ENCODE peak calls at places on chromosomes 7 and 10, in eight cellular contexts. U is GM12878, Z is fibroblast of the aortic adventitia, L is NB4, R is BJ, N is uterus, F is nephron progenitor cell, P is thoracic aorta. I is an unnamed sample.

GRCh38 chr7:47906883-47907282 is 41.4 kb downstream of the PKD1L1 start:
- DNase-seq in U (no peak), Z (no peak), L (no peak), R (no peak), N (no peak), F (no peak), P (no peak), I (no peak)

GRCh38 chr10:4057725-4058513 is 272.9 kb upstream of the KLF6 start:
- DNase-seq in U (no peak), Z (no peak), L (no peak), R (no peak), N (no peak), F (no peak), P (no peak), I (no peak)

GRCh38 chr10:22740180-22740579 is 25.8 kb upstream of the PIP4K2A start:
- DNase-seq in U (no peak), Z (peak; percentile 19), L (no peak), R (no peak), N (no peak), F (no peak), P (no peak), I (no peak)

GRCh38 chr10:95244152-95244551 is 46.7 kb downstream of the PDLIM1 start:
- DNase-seq in U (no peak), Z (no peak), L (no peak), R (no peak), N (no peak), F (no peak), P (no peak), I (no peak)

GRCh38 chr10:79342811-79343541 is 4.3 kb upstream of the PPIF start:
- DNase-seq in U (no peak), Z (peak; percentile 38), L (no peak), R (no peak), N (no peak), F (no peak), P (no peak), I (no peak)

GRCh38 chr10:117860823-117861222 is 185.9 kb downstream of the RAB11FIP2 start:
- DNase-seq in U (no peak), Z (peak; percentile 9), L (peak; percentile 42), R (no peak), N (no peak), F (no peak), P (no peak), I (no peak)

GRCh38 chr7:50356212-50356944 is 51.9 kb downstream of the IKZF1 start:
- DNase-seq in U (no peak), Z (no peak), L (peak; percentile 99), R (no peak), N (no peak), F (no peak), P (peak; percentile 13), I (no peak)

GRCh38 chr10:34584164-34584563 is 230.9 kb downstream of the PARD3 start:
- DNase-seq in U (no peak), Z (peak; percentile 97), L (peak; percentile 27), R (peak; percentile 81), N (peak; percentile 39), F (no peak), P (no peak), I (no peak)

GRCh38 chr10:114504769-114505579 is 100.7 kb upstream of the AFAP1L2 start:
- DNase-seq in U (no peak), Z (peak; percentile 97), L (no peak), R (peak; percentile 69), N (peak; percentile 67), F (no peak), P (peak; percentile 23), I (no peak)

GRCh38 chr10:63554666-63555065 is 33.5 kb downstream of the REEP3 start:
- DNase-seq in U (peak; percentile 19), Z (peak; percentile 76), L (peak; percentile 84), R (peak; percentile 69), N (no peak), F (no peak), P (no peak), I (peak; percentile 20)

DNA sequence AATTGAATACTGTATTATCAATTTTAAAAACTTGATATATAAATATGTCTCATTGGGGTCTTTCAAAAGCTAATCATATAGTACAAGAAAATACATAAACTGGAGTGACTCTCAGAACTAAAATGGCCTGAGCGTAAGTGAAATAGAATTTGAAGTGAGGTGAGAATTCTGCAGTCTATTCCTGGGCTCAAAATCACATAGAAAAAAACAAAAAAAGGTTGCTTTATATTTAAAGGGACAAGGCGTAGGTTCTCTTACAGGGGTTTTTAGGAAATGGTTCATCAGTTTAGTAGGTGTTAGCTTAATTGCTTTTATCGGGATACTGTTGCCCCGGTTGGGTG is 36.7 kb upstream of the PRSS1 start:
- DNase-seq in U (no peak), Z (no peak), L (no peak), R (no peak), N (no peak), F (no peak), P (no peak), I (no peak)
- TF ChIP-seq CTCF in U (no peak), Z (no peak), L (no peak), R (no peak), N (no peak), F (no peak), P (no peak), I (no peak)

GRCh38 chr7:18087687-18088078 is 60.0 kb upstream of the PRPS1L1 start:
- DNase-seq in U (no peak), Z (no peak), L (no peak), R (no peak), N (no peak), F (peak; percentile 29), P (no peak), I (no peak)

GRCh38 chr7:18082169-18082568 is 54.5 kb upstream of the PRPS1L1 start:
- DNase-seq in U (no peak), Z (no peak), L (no peak), R (no peak), N (no peak), F (no peak), P (no peak), I (no peak)

GRCh38 chr7:18087031-18087686 is 59.5 kb upstream of the PRPS1L1 start:
- DNase-seq in U (no peak), Z (peak; percentile 18), L (no peak), R (no peak), N (peak; percentile 31), F (no peak), P (no peak), I (no peak)

GRCh38 chr7:18081617-18082016 is 54.0 kb upstream of the PRPS1L1 start:
- DNase-seq in U (no peak), Z (no peak), L (no peak), R (no peak), N (no peak), F (no peak), P (no peak), I (no peak)

DNA sequence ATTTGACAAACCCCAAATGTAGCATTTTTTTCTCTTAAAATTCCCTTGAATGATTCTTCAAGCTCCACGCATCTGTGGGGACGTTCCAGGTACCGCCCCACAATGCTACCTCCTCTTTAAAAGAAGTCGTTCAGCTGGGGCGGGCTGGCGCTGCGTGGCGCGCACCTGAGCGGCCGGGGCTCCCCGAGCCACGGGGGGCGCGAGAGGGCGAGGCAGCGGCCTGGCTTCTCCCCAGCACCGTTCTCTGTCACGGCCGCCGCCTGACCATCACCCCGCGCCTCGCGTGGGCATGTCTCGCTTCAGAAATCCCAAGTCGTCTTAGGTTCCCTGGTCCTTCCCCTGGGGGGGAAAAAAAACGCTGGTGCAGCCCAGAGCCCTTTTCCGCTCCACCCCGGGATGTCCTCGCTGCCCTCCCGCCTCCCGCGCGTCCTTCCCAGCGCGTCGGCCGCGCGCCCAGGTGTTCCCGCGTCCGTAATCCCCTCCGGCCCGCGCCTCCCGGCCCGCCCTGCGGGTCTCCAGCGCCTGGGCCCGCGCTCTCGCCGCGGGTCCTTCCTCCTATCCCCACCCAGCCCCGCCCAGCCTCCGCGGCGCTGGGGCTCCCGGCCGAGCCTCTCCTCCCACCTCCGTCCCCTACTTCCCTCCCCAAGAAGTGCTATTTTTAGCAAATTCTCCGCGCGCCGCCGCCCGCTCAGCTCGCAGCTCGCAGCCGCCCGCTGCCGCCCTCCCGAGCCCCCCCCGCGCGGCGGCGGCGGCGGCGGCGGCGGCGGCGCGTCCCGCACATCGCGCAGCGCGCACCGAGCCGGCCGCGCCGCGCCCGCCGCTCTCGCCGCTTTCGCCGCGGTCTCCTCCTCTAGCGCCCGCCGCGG is 58.8 kb upstream of the PRPS1L1 start:
- DNase-seq in U (no peak), Z (peak; percentile 14), L (no peak), R (no peak), N (peak; percentile 50), F (peak; percentile 56), P (no peak), I (peak; percentile 17)
- TF ChIP-seq CTCF in U (no peak), Z (no peak), L (no peak), R (no peak), N (peak; percentile 56), F (no peak), P (peak; percentile 13), I (no peak)

GRCh38 chr10:126013489-126014281 is 117.3 kb downstream of the FANK1 start:
- DNase-seq in U (no peak), Z (peak; percentile 67), L (peak; percentile 14), R (peak; percentile 43), N (no peak), F (no peak), P (no peak), I (peak; percentile 35)
- TF ChIP-seq CTCF in U (no peak), Z (no peak), L (no peak), R (peak; percentile 1), N (no peak), F (no peak), P (no peak), I (peak; percentile 56)

GRCh38 chr10:10233256-10233655 is 784.4 kb upstream of the CELF2 start:
- DNase-seq in U (no peak), Z (peak; percentile 0), L (no peak), R (no peak), N (no peak), F (no peak), P (no peak), I (no peak)
- TF ChIP-seq CTCF in U (no peak), Z (no peak), L (no peak), R (no peak), N (no peak), F (no peak), P (no peak), I (no peak)

GRCh38 chr7:88358534-88358838 is 51.8 kb upstream of the STEAP4 start:
- DNase-seq in U (no peak), Z (no peak), L (no peak), R (no peak), N (no peak), F (no peak), P (no peak), I (no peak)
- TF ChIP-seq CTCF in U (no peak), Z (no peak), L (no peak), R (no peak), N (no peak), F (no peak), P (no peak), I (no peak)